ENCODE peak calls at places on chromosomes 2 and 18, in seven cellular contexts. J, L, T, M, V, B and I are unnamed samples.

GRCh38 chr2:47534179-47534919 is 131.4 kb downstream of the MSH2 start:
- DNase-seq in J (peak), L (no peak), T (peak), M (peak), V (no peak), B (no peak), I (no peak)

GRCh38 chr2:162113771-162114168 is 38.3 kb downstream of the GCG start:
- DNase-seq in J (no peak), L (no peak), T (no peak), M (no peak), V (peak), B (no peak), I (no peak)

GRCh38 chr2:30278419-30278818 is 47.1 kb downstream of the LBH start:
- DNase-seq in J (no peak), L (no peak), T (no peak), M (no peak), V (no peak), B (no peak), I (no peak)

GRCh38 chr2:66440011-66440542 is 5.2 kb downstream of the MEIS1 start:
- DNase-seq in J (no peak), L (no peak), T (no peak), M (no peak), V (no peak), B (no peak), I (no peak)

GRCh38 chr2:41414486-41415230 is 633.2 kb upstream of the PKDCC start:
- DNase-seq in J (no peak), L (peak), T (peak), M (peak), V (peak), B (peak), I (no peak)

GRCh38 chr18:21458322-21458721 is 142.2 kb downstream of the ESCO1 start:
- DNase-seq in J (no peak), L (no peak), T (no peak), M (no peak), V (no peak), B (no peak), I (no peak)

GRCh38 chr2:209473930-209474419 is 50.1 kb downstream of the MAP2 start:
- DNase-seq in J (no peak), L (no peak), T (no peak), M (no peak), V (peak), B (no peak), I (peak)

GRCh38 chr18:3966246-3966984 is 488.7 kb downstream of the DLGAP1 start:
- DNase-seq in J (no peak), L (no peak), T (no peak), M (no peak), V (no peak), B (no peak), I (no peak)

GRCh38 chr2:25618676-25619075 is 54.7 kb downstream of the DTNB start:
- DNase-seq in J (no peak), L (no peak), T (no peak), M (no peak), V (peak), B (no peak), I (peak)

GRCh38 chr2:118805061-118805690 is 42.3 kb downstream of the EN1 start:
- DNase-seq in J (no peak), L (no peak), T (no peak), M (no peak), V (no peak), B (no peak), I (no peak)

GRCh38 chr2:119005081-119005480 is 63.1 kb downstream of the MARCO start:
- DNase-seq in J (no peak), L (no peak), T (no peak), M (no peak), V (no peak), B (no peak), I (no peak)

GRCh38 chr2:71417300-71418202 is 35.8 kb upstream of the DYSF start:
- DNase-seq in J (no peak), L (no peak), T (no peak), M (no peak), V (no peak), B (no peak), I (peak)

GRCh38 chr2:69642709-69643601 is 584 bp downstream of the AAK1 start:
- DNase-seq in J (peak), L (no peak), T (peak), M (peak), V (peak), B (no peak), I (no peak)

GRCh38 chr18:22467760-22468553 is 50.2 kb upstream of the CTAGE1 start:
- DNase-seq in J (no peak), L (no peak), T (no peak), M (no peak), V (no peak), B (no peak), I (peak)

GRCh38 chr2:157173740-157174184 is 83.7 kb upstream of the GALNT5 start:
- DNase-seq in J (no peak), L (no peak), T (peak), M (no peak), V (no peak), B (no peak), I (no peak)

GRCh38 chr2:15122915-15123314 is 438.2 kb downstream of the NBAS start:
- DNase-seq in J (peak), L (no peak), T (no peak), M (no peak), V (no peak), B (no peak), I (no peak)

GRCh38 chr2:156319811-156320490 is 12.6 kb downstream of the NR4A2 start:
- DNase-seq in J (peak), L (no peak), T (peak), M (no peak), V (no peak), B (no peak), I (no peak)

GRCh38 chr2:14524803-14525080 is 107.8 kb upstream of the LRATD1 start:
- DNase-seq in J (no peak), L (no peak), T (no peak), M (no peak), V (no peak), B (no peak), I (no peak)

GRCh38 chr2:45821558-45822271 is 170.2 kb downstream of the PRKCE start:
- DNase-seq in J (no peak), L (no peak), T (no peak), M (no peak), V (peak), B (no peak), I (peak)

DNA sequence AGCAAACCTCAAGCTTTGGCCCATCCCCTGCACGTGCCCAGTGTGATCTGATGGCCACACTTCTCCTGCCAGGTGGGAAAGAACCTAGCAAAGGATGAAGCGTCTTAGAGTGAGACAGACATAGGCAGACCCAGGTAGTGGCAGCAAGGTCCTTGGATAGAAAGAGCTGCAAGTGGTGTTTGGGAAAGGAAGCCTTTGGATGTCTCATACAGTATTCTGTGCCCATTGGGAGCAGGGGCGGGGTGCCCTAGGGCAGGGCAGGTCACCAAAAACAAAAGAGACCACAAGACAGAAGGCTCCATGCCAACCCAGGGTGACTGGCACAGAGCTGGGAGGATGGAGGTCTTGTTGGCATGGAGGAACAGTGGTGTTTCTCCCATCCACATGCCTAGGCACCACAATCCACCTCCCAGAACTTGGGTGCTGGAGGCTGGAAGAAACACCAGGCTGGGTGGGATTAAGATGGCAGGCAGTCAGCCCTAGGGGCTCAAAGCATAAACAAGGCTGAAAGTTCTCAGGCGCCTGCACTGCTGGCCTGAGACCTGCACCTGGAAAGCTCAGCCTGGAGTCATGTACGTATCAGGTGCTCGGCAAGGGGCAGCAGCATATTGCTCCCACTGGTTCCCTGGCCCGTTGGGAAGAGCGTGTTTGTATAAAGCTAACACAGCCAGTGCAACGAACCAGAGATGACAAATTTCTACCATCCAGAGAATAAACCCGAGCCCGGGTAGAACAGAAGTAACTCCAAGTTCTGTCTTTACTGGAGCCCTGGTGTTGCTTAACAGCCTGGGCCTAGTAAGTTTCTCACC is 52.9 kb downstream of the CRACDL start:
- DNase-seq in J (no peak), L (no peak), T (no peak), M (no peak), V (no peak), B (no peak), I (no peak)
- TF ChIP-seq YY1 in J (no peak), L (no peak), T (no peak), M (no peak), V (no peak), B (no peak), I (no peak)

GRCh38 chr2:182946949-182947348 is 80.5 kb upstream of the FRZB start:
- DNase-seq in J (no peak), L (no peak), T (peak), M (no peak), V (no peak), B (no peak), I (no peak)
- TF ChIP-seq YY1 in J (no peak), L (no peak), T (no peak), M (no peak), V (no peak), B (no peak), I (no peak)

DNA sequence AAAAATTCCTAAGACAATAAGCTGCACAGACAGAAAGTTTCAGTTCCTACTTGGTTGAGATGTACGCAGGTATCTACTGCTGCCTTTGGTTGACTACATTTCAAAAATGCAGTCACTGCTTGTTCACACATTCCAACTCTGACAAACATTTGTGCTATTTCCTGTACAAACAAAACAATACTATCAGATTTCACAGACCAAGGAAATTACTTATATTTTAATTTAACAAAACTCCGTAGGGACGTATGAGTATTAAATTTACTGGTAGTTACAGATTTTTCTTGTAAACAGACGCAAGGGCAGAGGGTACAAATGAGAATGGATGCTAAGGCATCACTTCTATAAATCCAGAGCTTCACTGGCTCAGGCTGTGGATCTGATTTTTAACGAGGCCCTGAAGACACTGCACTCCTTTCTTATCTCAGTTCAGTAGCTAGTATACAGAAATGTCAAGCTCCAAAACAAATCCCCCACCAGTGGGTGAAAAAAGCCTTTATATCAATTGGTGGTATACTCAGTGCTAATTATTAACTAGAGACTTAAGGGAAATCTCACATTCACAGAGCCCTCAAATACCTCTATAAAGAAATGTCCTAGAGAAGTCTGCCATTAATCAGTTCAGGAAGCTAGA is 31.7 kb upstream of the TTC32 start:
- DNase-seq in J (no peak), L (peak), T (no peak), M (no peak), V (peak), B (no peak), I (no peak)
- TF ChIP-seq YY1 in J (no peak), L (no peak), T (no peak), M (no peak), V (no peak), B (no peak), I (no peak)

GRCh38 chr2:8597526-8598225 is 84.2 kb upstream of the ID2 start:
- DNase-seq in J (no peak), L (no peak), T (no peak), M (no peak), V (no peak), B (no peak), I (no peak)

GRCh38 chr2:8594731-8595427 is 87.0 kb upstream of the ID2 start:
- DNase-seq in J (no peak), L (no peak), T (no peak), M (no peak), V (no peak), B (no peak), I (no peak)

GRCh38 chr2:8595428-8595805 is 86.4 kb upstream of the ID2 start:
- DNase-seq in J (no peak), L (no peak), T (no peak), M (no peak), V (no peak), B (no peak), I (no peak)

GRCh38 chr2:8597094-8597493 is 84.8 kb upstream of the ID2 start:
- DNase-seq in J (no peak), L (no peak), T (no peak), M (no peak), V (no peak), B (no peak), I (no peak)

DNA sequence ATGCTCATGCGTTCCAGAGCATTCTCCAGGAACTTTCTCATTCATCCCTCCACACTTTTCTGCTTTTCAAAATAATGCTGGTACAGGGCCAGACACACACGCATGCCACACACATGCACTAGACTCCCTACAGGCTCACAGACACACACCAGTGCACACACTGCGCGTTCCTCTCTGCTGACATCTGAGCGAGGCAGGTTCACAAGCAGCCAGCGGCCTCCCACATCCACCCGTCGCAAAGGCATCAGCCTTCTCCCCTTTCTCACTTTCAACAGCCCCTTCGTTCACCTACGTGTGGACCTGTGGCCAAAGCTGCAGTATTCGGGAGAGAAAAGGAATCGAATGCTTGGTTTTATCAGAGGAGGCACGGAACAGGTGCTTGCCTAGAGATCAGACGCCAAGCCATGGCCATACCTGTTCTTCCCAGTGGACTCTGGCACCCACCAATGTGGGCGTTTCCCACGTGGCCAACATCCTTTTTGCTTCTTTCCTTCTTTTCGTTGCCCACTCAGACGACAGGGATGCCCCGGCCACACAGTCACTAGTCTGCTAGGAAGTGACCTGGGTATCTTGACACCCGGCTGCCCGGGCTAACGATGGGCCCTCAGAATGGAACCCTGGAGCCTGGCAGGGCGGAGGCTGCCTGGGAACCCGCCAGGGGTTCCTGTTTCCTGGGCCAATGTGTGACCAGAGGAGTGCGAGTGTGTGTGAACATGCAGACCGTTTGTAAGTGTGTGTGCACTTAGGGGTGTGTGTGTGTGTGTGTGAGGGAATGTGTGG is 85.8 kb upstream of the ID2 start:
- DNase-seq in J (no peak), L (no peak), T (no peak), M (no peak), V (no peak), B (no peak), I (no peak)
- TF ChIP-seq YY1 in J (no peak), L (no peak), T (no peak), M (no peak), V (no peak), B (no peak), I (no peak)

GRCh38 chr2:110751642-110752041 is 19.3 kb downstream of the ACOXL start:
- DNase-seq in J (no peak), L (no peak), T (no peak), M (no peak), V (no peak), B (no peak), I (no peak)

GRCh38 chr2:110746586-110747521 is 14.5 kb downstream of the ACOXL start:
- DNase-seq in J (no peak), L (no peak), T (no peak), M (no peak), V (no peak), B (no peak), I (no peak)

GRCh38 chr2:110747522-110748488 is 15.4 kb downstream of the ACOXL start:
- DNase-seq in J (no peak), L (no peak), T (no peak), M (no peak), V (no peak), B (no peak), I (no peak)

GRCh38 chr2:110745048-110745447 is 12.7 kb downstream of the ACOXL start:
- DNase-seq in J (no peak), L (no peak), T (no peak), M (no peak), V (no peak), B (no peak), I (no peak)

DNA sequence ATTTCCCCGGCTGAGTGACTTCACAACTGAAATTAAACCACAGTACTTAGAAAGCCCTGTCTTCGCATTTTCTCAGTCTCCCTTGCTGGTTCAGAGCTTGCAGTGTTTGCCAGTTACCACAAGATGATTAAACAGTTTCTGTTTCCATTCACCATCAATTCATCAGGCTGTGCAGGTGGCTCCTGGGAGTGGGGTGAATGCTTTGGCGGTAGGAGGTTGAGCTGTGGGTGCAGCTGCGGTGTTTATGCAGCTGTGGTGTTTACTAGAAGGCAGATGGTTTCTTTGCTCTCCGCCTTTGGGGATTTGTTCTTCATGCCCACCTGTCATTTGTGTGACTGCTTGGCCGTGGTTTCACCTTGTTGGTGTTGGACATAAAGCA is 16.1 kb downstream of the ACOXL start:
- DNase-seq in J (no peak), L (peak), T (no peak), M (no peak), V (no peak), B (no peak), I (no peak)
- TF ChIP-seq YY1 in J (no peak), L (no peak), T (no peak), M (no peak), V (no peak), B (no peak), I (no peak)

GRCh38 chr2:3470166-3470651 is 49.1 kb downstream of the ADI1 start:
- DNase-seq in J (no peak), L (no peak), T (no peak), M (no peak), V (no peak), B (no peak), I (no peak)
- TF ChIP-seq YY1 in J (no peak), L (no peak), T (no peak), M (no peak), V (no peak), B (no peak), I (no peak)

GRCh38 chr2:215554689-215555088 is 118.8 kb upstream of the FN1 start:
- DNase-seq in J (no peak), L (no peak), T (no peak), M (no peak), V (no peak), B (no peak), I (no peak)

GRCh38 chr2:215552144-215552580 is 116.3 kb upstream of the FN1 start:
- DNase-seq in J (no peak), L (no peak), T (no peak), M (no peak), V (peak), B (no peak), I (no peak)

GRCh38 chr2:215553946-215554345 is 118.1 kb upstream of the FN1 start:
- DNase-seq in J (no peak), L (no peak), T (no peak), M (no peak), V (no peak), B (no peak), I (peak)

DNA sequence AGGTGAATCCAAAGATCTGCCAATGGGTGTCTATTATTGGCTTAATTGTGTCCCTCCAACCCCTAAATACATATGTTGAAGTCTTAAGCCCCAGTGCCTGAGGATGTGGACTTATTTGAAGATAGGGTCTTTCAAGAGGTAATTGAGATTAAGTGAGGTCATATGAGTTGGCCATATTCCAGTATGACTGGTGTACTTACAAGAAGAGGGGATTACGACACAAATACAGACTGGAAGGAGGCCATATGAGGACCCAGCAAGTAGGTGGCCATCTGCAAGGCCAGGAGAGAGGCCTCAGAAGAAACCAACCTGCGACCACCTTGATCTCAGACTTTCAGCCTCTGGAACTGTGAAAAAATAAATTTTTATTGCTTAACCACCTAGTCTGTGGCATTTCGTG is 121.1 kb upstream of the FN1 start:
- DNase-seq in J (no peak), L (no peak), T (no peak), M (no peak), V (no peak), B (no peak), I (no peak)
- TF ChIP-seq YY1 in J (no peak), L (no peak), T (no peak), M (no peak), V (no peak), B (no peak), I (no peak)

DNA sequence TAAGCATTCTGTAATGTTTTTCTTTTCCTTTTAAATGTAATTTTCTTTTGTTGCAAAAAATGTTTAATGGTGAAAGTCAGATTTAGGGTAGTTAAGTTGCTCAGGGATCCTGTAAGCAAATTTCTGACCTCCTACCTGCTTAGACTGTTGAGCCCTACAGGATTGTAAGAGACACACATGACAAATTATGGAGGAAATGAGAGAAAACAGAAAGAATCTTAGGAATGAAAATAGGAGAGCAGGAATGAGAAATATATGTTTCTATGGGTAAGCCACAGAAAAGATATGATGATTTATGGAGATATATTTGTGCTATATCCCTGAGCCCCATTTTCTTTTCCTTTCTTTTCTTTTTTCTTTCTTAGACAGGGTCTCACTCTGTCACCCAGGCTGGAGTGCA is 28.3 kb downstream of the CYBRD1 start:
- DNase-seq in J (no peak), L (no peak), T (no peak), M (no peak), V (no peak), B (no peak), I (no peak)
- TF ChIP-seq YY1 in J (no peak), L (no peak), T (no peak), M (no peak), V (no peak), B (no peak), I (no peak)

GRCh38 chr18:56256659-56257058 is 381.7 kb downstream of the TXNL1 start:
- DNase-seq in J (no peak), L (no peak), T (no peak), M (no peak), V (no peak), B (no peak), I (no peak)
- TF ChIP-seq YY1 in J (no peak), L (no peak), T (no peak), M (no peak), V (no peak), B (no peak), I (no peak)